ENCODE peak calls at places on chromosomes 13 and 19, in four cellular contexts. X is COLO829, Z is psoas muscle, E is fibroblast of the aortic adventitia. P is an unnamed sample.

GRCh38 chr19:12984143-12984627 is 11.1 kb upstream of the NFIX start:
- DNase-seq in X (no peak), Z (no peak), E (peak), P (no peak)

GRCh38 chr13:24060993-24061392 is 99.5 kb upstream of the SPATA13 start:
- DNase-seq in X (no peak), Z (no peak), E (no peak), P (no peak)

GRCh38 chr19:39362682-39363657 is 20.7 kb downstream of the SAMD4B start:
- DNase-seq in E (peak), Z (no peak), X (no peak), P (peak)

GRCh38 chr19:16897572-16898056 is 8.8 kb downstream of the F2RL3 start:
- DNase-seq in E (no peak), Z (no peak), X (no peak), P (no peak)

GRCh38 chr13:95233026-95233635 is 68.1 kb downstream of the ABCC4 start:
- DNase-seq in X (no peak), Z (no peak), E (no peak), P (no peak)

GRCh38 chr13:29925457-29925856 is 75.0 kb upstream of the UBL3 start:
- DNase-seq in Z (peak), X (peak), E (peak), P (peak)

GRCh38 chr19:58480831-58481230 is 4.7 kb downstream of the ZNF446 start:
- DNase-seq in E (no peak), X (no peak), Z (no peak), P (no peak)

GRCh38 chr13:83125791-83126190 is 756.5 kb downstream of the SLITRK1 start:
- DNase-seq in E (no peak), Z (no peak), X (no peak), P (no peak)

GRCh38 chr13:69580255-69580654 is 527.4 kb upstream of the ATXN8OS start:
- DNase-seq in X (no peak), E (no peak), Z (no peak), P (no peak)

GRCh38 chr19:13830761-13831481 is 35.7 kb downstream of the ZSWIM4 start:
- DNase-seq in X (no peak), E (no peak), Z (no peak), P (no peak)

GRCh38 chr13:51047434-51048165 is 63.5 kb downstream of the C13orf42 start:
- DNase-seq in E (no peak), X (peak), Z (no peak), P (no peak)

GRCh38 chr19:18635831-18636182 is 1.0 kb upstream of the KLHL26 start:
- DNase-seq in E (no peak), X (no peak), Z (no peak), P (no peak)

GRCh38 chr13:92313382-92313781 is 913.2 kb upstream of the GPC6 start:
- DNase-seq in E (peak), X (no peak), Z (no peak), P (no peak)

GRCh38 chr19:19591133-19591825 is 27.2 kb downstream of the PBX4 start:
- DNase-seq in X (peak), Z (no peak), E (peak), P (peak)

GRCh38 chr13:78608705-78609463 is 5.5 kb upstream of the POU4F1 start:
- DNase-seq in Z (no peak), X (no peak), E (no peak), P (no peak)

GRCh38 chr19:37930416-37930815 is 23.4 kb downstream of the SIPA1L3 start:
- DNase-seq in E (peak), Z (no peak), X (no peak), P (no peak)

GRCh38 chr13:93029536-93029935 is 197.1 kb upstream of the GPC6 start:
- DNase-seq in Z (no peak), E (peak), X (no peak), P (no peak)

GRCh38 chr19:15452111-15453047 is 2.6 kb upstream of the WIZ start:
- DNase-seq in X (peak), Z (peak), E (peak), P (peak)

GRCh38 chr13:99495478-99496321 is 5.6 kb upstream of the TM9SF2 start:
- DNase-seq in Z (no peak), X (no peak), E (peak), P (peak)

GRCh38 chr19:13281567-13282291 is 131.5 kb downstream of the IER2 start:
- DNase-seq in X (no peak), E (no peak), Z (no peak), P (no peak)

GRCh38 chr13:44974056-44974798 is 15.0 kb downstream of the NUFIP1 start:
- DNase-seq in X (no peak), Z (no peak), E (peak), P (peak)

GRCh38 chr19:5628919-5629481 is 6.1 kb downstream of the SAFB start:
- DNase-seq in Z (no peak), E (no peak), X (no peak), P (no peak)

GRCh38 chr19:56155124-56155687 is 14.1 kb downstream of the ZNF444 start:
- DNase-seq in X (no peak), E (no peak), Z (no peak), P (peak)

GRCh38 chr19:1481893-1482360 is 2.9 kb upstream of the C19orf25 start:
- DNase-seq in X (no peak), E (no peak), Z (no peak), P (no peak)

GRCh38 chr13:111034811-111035210 is 80.3 kb upstream of the ARHGEF7 start:
- DNase-seq in Z (no peak), X (no peak), E (peak), P (no peak)

GRCh38 chr19:46383171-46383815 is 30.1 kb downstream of the CCDC8 start:
- DNase-seq in Z (no peak), X (no peak), E (no peak), P (no peak)

GRCh38 chr19:43362179-43362578 is 8.7 kb downstream of the CD177 start:
- DNase-seq in X (peak), Z (no peak), E (peak), P (peak)

GRCh38 chr19:3129112-3129511 is 6.7 kb upstream of the GNA15 start:
- DNase-seq in E (peak), Z (no peak), X (no peak), P (peak)

GRCh38 chr19:35996777-35997176 is 1.8 kb downstream of the SDHAF1 start:
- DNase-seq in Z (no peak), X (no peak), E (no peak), P (no peak)

GRCh38 chr13:33740134-33740538 is 77.8 kb upstream of the RFC3 start:
- DNase-seq in E (peak), Z (no peak), X (peak), P (peak)

GRCh38 chr19:29759359-29759758 is 44.3 kb upstream of the C19orf12 start:
- DNase-seq in Z (no peak), E (no peak), X (no peak), P (no peak)

GRCh38 chr13:66069570-66069969 is 1160.6 kb downstream of the PCDH9 start:
- DNase-seq in X (no peak), Z (no peak), E (no peak), P (no peak)

GRCh38 chr19:3404324-3405260 is 38.2 kb downstream of the NFIC start:
- DNase-seq in X (peak), Z (peak), E (peak), P (peak)

GRCh38 chr13:48585456-48585840 is 52.6 kb upstream of the RCBTB2 start:
- DNase-seq in X (peak), E (peak), Z (no peak), P (peak)